ENCODE peak calls at places on chromosome 20, in four cellular contexts. H is transverse colon, I is breast epithelium, U is H9. Z is an unnamed sample. For H3K27me3 and H3K4me1, the result is how much of the 10 kb centered on the place peaks cover.

GRCh38 chr20:18985551-18985950 is 172.0 kb downstream of the SCP2D1 start:
- DNase-seq in H (no peak), I (no peak), U (no peak), Z (no peak)

GRCh38 chr20:29326376-29327070 is 1930.9 kb upstream of the DEFB115 start:
- DNase-seq in H (no peak), I (no peak), U (no peak), Z (no peak)

GRCh38 chr20:57844626-57845596 is 135.1 kb upstream of the PMEPA1 start:
- DNase-seq in H (no peak), I (no peak), U (peak), Z (no peak)

GRCh38 chr20:50470249-50470858 is 39.8 kb upstream of the PTPN1 start:
- DNase-seq in H (no peak), I (no peak), U (no peak), Z (no peak)

GRCh38 chr20:11235058-11235457 is 561.3 kb upstream of the JAG1 start:
- DNase-seq in H (no peak), I (no peak), U (peak), Z (peak)

GRCh38 chr20:1072258-1072657 is 46.1 kb upstream of the PSMF1 start:
- DNase-seq in H (no peak), I (no peak), U (no peak), Z (no peak)

GRCh38 chr20:32674362-32674789 is 635 bp upstream of the C20orf203 start:
- DNase-seq in H (peak), I (peak), U (no peak), Z (peak)

GRCh38 chr20:5316188-5317158 is at the start of gene PROKR2:
- DNase-seq in H (no peak), I (no peak), U (peak), Z (no peak)

GRCh38 chr20:1633535-1633934 is 13.7 kb upstream of the SIRPB1 start:
- DNase-seq in H (no peak), I (no peak), U (no peak), Z (no peak)

GRCh38 chr20:41034239-41034638 is 5.6 kb downstream of the TOP1 start:
- DNase-seq in H (no peak), I (no peak), U (no peak), Z (no peak)

GRCh38 chr20:60055740-60056139 is 97.5 kb downstream of the CDH26 start:
- DNase-seq in H (peak), I (no peak), U (peak), Z (peak)

GRCh38 chr20:5171790-5172164 is 45.0 kb downstream of the CDS2 start:
- DNase-seq in H (no peak), I (no peak), U (no peak), Z (no peak)

GRCh38 chr20:535958-536357 is 7.6 kb downstream of the CSNK2A1 start:
- DNase-seq in H (peak), I (no peak), U (no peak), Z (no peak)

GRCh38 chr20:9214676-9215075 is 145.8 kb downstream of the PLCB4 start:
- DNase-seq in H (no peak), I (no peak), U (no peak), Z (no peak)

GRCh38 chr20:57659131-57659788 is 39.0 kb upstream of the ZBP1 start:
- DNase-seq in H (peak), I (peak), U (peak), Z (no peak)

GRCh38 chr20:57157106-57157691 is 109.2 kb downstream of the BMP7 start:
- DNase-seq in H (no peak), I (no peak), U (no peak), Z (no peak)

GRCh38 chr20:1121439-1121838 is 3.0 kb downstream of the PSMF1 start:
- DNase-seq in H (no peak), I (no peak), U (no peak), Z (no peak)

GRCh38 chr20:46021361-46022359 is 7.4 kb upstream of the SLC12A5 start:
- DNase-seq in H (peak), I (no peak), U (peak), Z (no peak)

GRCh38 chr20:46349742-46350056 is 41.4 kb upstream of the CDH22 start:
- DNase-seq in H (no peak), I (no peak), U (no peak), Z (peak)

DNA sequence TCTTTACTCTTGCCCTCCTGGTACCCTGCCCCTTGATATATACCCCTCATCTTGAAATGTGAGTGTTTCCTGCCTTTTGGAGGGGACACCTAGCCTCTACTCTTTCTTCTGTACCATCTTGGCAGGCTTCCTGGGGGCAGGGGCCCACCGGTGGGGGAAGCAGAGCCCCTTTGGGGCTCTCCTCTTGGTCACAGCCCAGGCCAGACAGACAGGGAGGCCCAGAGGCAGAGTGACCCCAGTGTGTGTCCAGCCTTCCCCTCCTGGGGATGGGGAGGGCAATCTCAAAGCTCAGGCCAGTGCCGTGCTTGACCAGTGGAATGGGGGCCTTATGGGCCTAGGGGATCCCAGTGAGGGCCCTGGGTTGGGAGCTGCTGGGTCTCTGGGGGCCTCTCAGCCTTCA is 3.6 kb downstream of the ADAM33 start:
- DNase-seq in H (no peak), I (no peak), U (no peak), Z (no peak)
- H3K27me3 ChIP-seq in H (half or more), I (under half), U (under half), Z (under half)

DNA sequence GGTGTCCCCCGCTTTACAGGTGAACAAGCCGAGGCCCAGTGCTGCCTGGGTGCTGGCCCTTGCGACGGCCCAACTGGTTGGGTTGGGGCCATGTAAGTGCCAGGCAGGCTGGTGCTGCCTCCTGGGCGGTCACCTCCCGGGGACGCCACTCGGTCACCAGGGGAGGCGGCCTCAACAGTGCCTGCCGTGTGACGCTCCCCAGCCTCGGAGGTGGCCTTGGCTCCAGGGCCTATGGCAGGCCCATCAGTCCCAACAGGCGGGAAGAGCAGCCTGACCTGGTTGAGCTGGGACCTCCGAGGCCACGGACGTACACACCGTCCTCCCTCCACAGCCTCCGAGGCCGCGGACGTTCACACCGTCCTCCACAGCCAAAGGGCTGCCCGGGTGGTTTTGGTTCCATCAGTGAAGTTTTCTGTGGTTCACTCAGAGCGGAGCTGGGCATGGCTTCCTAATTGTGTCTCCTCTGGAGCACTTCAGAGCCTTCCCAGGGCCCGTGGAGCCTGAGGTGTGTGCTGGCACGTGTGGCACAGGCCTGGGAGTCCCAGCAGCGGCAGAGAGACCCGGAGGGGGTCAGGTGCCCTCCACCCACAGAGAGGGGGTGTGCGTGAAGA is 19.3 kb upstream of the SLCO4A1 start:
- DNase-seq in H (no peak), I (no peak), U (no peak), Z (no peak)
- H3K4me1 ChIP-seq in H (under half), I (under half), U (under half), Z (under half)

GRCh38 chr20:38726849-38727601 is 2.7 kb downstream of the SLC32A1 start:
- DNase-seq in H (no peak), I (no peak), U (peak), Z (peak)
- TF ChIP-seq CTCF in H (no peak), I (no peak), U (peak), Z (no peak)

GRCh38 chr20:62606551-62607201 is 35.6 kb upstream of the SLCO4A1 start:
- DNase-seq in H (peak), I (no peak), U (no peak), Z (peak)
- H3K27me3 ChIP-seq in H (under half), I (under half), U (under half), Z (under half)

GRCh38 chr20:62145688-62146018 is 2.1 kb downstream of the SS18L1 start:
- DNase-seq in H (no peak), I (no peak), U (no peak), Z (no peak)

GRCh38 chr20:62143976-62144825 is 632 bp downstream of the SS18L1 start:
- DNase-seq in H (peak), I (peak), U (peak), Z (peak)

GRCh38 chr20:62141397-62142251 is 1.6 kb downstream of the PSMA7 start:
- DNase-seq in H (no peak), I (no peak), U (no peak), Z (no peak)

GRCh38 chr20:62142252-62143117 is 709 bp downstream of the PSMA7 start:
- DNase-seq in H (peak), I (no peak), U (no peak), Z (peak)

DNA sequence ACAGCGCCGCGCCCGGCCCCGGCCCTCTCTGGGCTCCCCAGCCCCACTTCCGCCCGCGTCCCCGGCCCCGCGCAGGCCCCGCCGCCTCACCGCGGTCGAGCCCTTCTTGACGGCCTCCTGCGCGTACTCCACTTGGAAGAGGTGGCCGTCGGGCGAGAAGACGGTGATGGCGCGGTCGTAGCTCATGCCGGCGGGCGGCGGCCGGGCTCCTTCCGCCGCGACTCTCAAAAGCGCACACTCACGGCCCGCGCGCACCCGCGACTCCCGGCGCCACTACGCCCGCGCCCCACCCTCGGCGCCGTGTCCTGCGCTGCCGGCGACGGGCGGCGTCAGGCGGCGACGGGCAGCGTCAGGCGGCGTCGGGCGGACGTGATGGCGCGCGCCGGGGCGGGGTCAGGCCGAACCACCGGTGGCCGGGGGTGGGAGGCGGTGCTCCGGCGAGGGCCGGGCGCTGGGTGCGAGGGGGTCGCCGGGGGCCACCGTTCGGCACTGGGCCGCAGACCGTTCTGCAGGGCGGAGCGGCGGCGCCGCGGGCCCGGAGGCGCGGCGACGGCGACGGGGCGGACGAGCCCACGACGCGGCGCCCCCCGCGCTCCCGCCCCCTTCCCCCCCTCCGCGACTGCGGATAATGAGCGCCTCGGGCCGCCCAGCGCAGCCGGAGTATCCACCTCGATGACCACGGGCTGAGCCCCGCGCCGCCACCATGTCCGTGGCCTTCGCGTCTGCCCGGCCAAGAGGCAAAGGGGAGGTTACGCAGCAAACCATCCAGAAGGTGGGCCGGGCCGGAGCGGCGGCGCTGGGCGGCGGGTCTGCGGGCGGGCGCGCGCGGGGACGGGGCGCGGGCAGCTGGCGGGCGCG is at the start of the genes PSMA7 and SS18L1:
- DNase-seq in H (peak), I (peak), U (peak), Z (peak)
- H3K4me1 ChIP-seq in H (under half), I (under half), U (under half), Z (under half)

GRCh38 chr20:23179766-23180403 is 93.8 kb upstream of the CD93 start:
- DNase-seq in H (no peak), I (no peak), U (no peak), Z (no peak)

GRCh38 chr20:23180451-23180921 is 94.4 kb upstream of the CD93 start:
- DNase-seq in H (no peak), I (no peak), U (no peak), Z (peak)

GRCh38 chr20:23174821-23175220 is 88.7 kb upstream of the CD93 start:
- DNase-seq in H (no peak), I (no peak), U (no peak), Z (no peak)

GRCh38 chr20:23178806-23179205 is 92.7 kb upstream of the CD93 start:
- DNase-seq in H (no peak), I (no peak), U (no peak), Z (no peak)
- TF ChIP-seq CTCF in H (no peak), I (no peak), U (peak), Z (no peak)

GRCh38 chr20:43196243-43196642 is 6.5 kb upstream of the PTPRT start:
- DNase-seq in H (no peak), I (no peak), U (no peak), Z (no peak)

GRCh38 chr20:43191946-43192847 is 2.5 kb upstream of the PTPRT start:
- DNase-seq in H (no peak), I (no peak), U (peak), Z (no peak)

GRCh38 chr20:43191143-43191542 is 1.4 kb upstream of the PTPRT start:
- DNase-seq in H (no peak), I (no peak), U (no peak), Z (no peak)

GRCh38 chr20:43193443-43193842 is 3.7 kb upstream of the PTPRT start:
- DNase-seq in H (no peak), I (no peak), U (no peak), Z (no peak)

GRCh38 chr20:43194187-43194586 is 4.5 kb upstream of the PTPRT start:
- DNase-seq in H (no peak), I (no peak), U (no peak), Z (no peak)
- H3K27me3 ChIP-seq in H (under half), I (under half), U (under half), Z (under half)

DNA sequence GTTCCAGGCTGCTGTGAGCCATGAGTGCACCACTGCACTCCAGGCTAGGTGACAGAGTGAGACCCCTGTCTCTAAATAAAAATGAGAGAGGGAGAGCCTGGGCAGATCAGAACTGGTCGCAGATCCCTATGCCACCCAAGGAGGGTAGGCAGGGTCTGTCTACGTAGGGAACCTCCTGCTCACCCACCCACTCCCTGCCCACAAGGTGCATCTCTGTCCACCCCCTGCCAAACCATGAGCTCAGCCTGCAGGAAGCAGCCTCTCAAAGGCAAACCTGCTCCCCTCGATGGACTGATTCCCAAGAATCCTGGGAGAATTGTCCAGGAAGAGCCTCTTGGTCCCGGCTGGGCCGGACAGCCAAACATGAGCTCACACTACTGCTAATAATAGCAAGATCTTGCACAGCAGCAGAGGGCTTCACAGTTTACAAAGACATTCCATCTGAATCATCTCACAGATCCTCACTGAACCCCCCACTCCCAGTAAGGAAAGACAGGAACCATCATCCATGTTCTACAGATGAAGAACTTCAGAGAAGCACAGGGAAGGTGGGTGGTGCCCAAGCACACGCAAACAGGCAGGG is 27.8 kb upstream of the TLDC2 start:
- DNase-seq in H (no peak), I (no peak), U (no peak), Z (no peak)
- H3K4me1 ChIP-seq in H (under half), I (under half), U (under half), Z (under half)

GRCh38 chr20:17637413-17637780 is 44.6 kb downstream of the RRBP1 start:
- DNase-seq in H (no peak), I (no peak), U (no peak), Z (no peak)
- TF ChIP-seq CTCF in H (no peak), I (no peak), U (no peak), Z (no peak)

DNA sequence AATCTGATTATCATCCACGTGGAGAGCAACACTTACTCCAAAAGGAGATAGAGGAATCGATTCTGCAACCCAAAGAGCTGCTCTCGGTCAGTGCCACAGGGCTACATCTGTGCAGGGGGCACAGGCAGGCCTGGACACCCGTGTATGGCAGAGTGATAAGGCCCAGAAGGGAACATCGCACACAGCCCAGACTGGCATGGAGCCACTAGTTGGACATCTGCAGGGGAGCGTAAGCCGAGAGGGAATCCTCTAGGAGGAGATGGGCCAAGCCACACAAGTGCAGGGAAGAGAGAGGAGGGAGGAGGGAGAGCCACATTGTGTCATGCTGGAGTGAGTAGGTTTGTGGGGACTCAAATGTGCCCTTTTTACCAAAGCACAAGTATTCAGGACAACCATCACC is 50.4 kb upstream of the ENTPD6 start:
- DNase-seq in H (no peak), I (no peak), U (no peak), Z (no peak)
- H3K27me3 ChIP-seq in H (under half), I (under half), U (under half), Z (under half)

Z was measured in thyroid gland.